ENCODE peak calls at places on chromosome 5, in four cellular contexts. M is CD8-positive, alpha-beta memory T cell; J is choroid plexus epithelial cell; O is heart left ventricle. V is an unnamed sample.

GRCh38 chr5:82358454-82358853 is 80.3 kb upstream of the RPS23 start:
- DNase-seq in M (no peak), O (no peak), J (peak; percentile 81), V (no peak)

GRCh38 chr5:89457411-89458329 is 574.7 kb upstream of the MEF2C start:
- DNase-seq in J (peak; percentile 13), M (no peak), O (peak; percentile 78), V (no peak)

GRCh38 chr5:82312373-82312856 is 34.3 kb upstream of the RPS23 start:
- DNase-seq in O (peak; percentile 67), J (peak; percentile 93), M (no peak), V (peak; percentile 68)

GRCh38 chr5:177988989-177989625 is 6.9 kb downstream of the PROP1 start:
- DNase-seq in J (no peak), O (no peak), M (no peak), V (no peak)

GRCh38 chr5:142807378-142807911 is 37.3 kb downstream of the ARHGAP26 start:
- DNase-seq in M (no peak), J (no peak), O (peak; percentile 59), V (no peak)

GRCh38 chr5:141743652-141744333 is 61.8 kb upstream of the ARAP3 start:
- DNase-seq in J (no peak), O (no peak), M (no peak), V (no peak)

GRCh38 chr5:10461904-10462542 is 20.3 kb downstream of the ROPN1L start:
- DNase-seq in M (no peak), O (no peak), J (no peak), V (no peak)

GRCh38 chr5:143002459-143003327 is 232.5 kb downstream of the ARHGAP26 start:
- DNase-seq in O (no peak), J (peak; percentile 94), M (peak; percentile 48), V (peak; percentile 87)

GRCh38 chr5:64417390-64417789 is 88.4 kb upstream of the RGS7BP start:
- DNase-seq in M (no peak), O (no peak), J (no peak), V (no peak)

GRCh38 chr5:139897982-139898381 is 102.4 kb downstream of the PSD2 start:
- DNase-seq in O (no peak), M (no peak), J (no peak), V (no peak)

GRCh38 chr5:82019342-82020138 is 47.7 kb downstream of the ATG10 start:
- DNase-seq in J (no peak), M (no peak), O (no peak), V (no peak)

GRCh38 chr5:141084487-141084989 is 9.9 kb upstream of the PCDHB2 start:
- DNase-seq in M (no peak), J (peak; percentile 13), O (peak; percentile 46), V (peak; percentile 58)

GRCh38 chr5:174687503-174687902 is 36.9 kb upstream of the MSX2 start:
- DNase-seq in O (no peak), M (no peak), J (no peak), V (no peak)

GRCh38 chr5:153813871-153814270 is 224.8 kb downstream of the FAM114A2 start:
- DNase-seq in J (no peak), O (no peak), M (no peak), V (no peak)

GRCh38 chr5:87434461-87434860 is 21.7 kb upstream of the CCNH start:
- DNase-seq in O (no peak), M (no peak), J (no peak), V (no peak)

GRCh38 chr5:52620315-52620714 is 167.4 kb upstream of the ITGA1 start:
- DNase-seq in J (no peak), O (no peak), M (no peak), V (peak; percentile 15)

GRCh38 chr5:2471152-2471879 is 280.2 kb downstream of the IRX2 start:
- DNase-seq in O (no peak), J (no peak), M (no peak), V (no peak)

GRCh38 chr5:137220523-137220927 is 278.6 kb downstream of the SPOCK1 start:
- DNase-seq in M (no peak), O (no peak), J (peak; percentile 58), V (peak; percentile 18)

GRCh38 chr5:172361566-172362238 is 78.1 kb upstream of the UBTD2 start:
- DNase-seq in M (no peak), J (peak; percentile 95), O (no peak), V (no peak)

GRCh38 chr5:123813937-123814624 is 302.1 kb downstream of the CSNK1G3 start:
- DNase-seq in J (peak; percentile 54), O (no peak), M (no peak), V (no peak)

GRCh38 chr5:111697215-111697614 is 59.8 kb downstream of the NREP start:
- DNase-seq in M (no peak), O (no peak), J (no peak), V (peak; percentile 41)

GRCh38 chr5:73963021-73963420 is 337.0 kb downstream of the ARHGEF28 start:
- DNase-seq in M (no peak), O (no peak), J (peak; percentile 83), V (no peak)

GRCh38 chr5:11166906-11167305 is 405.9 kb upstream of the DAP start:
- DNase-seq in J (no peak), O (no peak), M (no peak), V (no peak)

GRCh38 chr5:6457592-6457991 is 8.9 kb downstream of the UBE2QL1 start:
- DNase-seq in O (no peak), J (no peak), M (no peak), V (no peak)

GRCh38 chr5:151408633-151409243 is 38.7 kb upstream of the SLC36A1 start:
- DNase-seq in O (no peak), M (no peak), J (no peak), V (no peak)

GRCh38 chr5:56663523-56663922 is 151.8 kb upstream of the MAP3K1 start:
- DNase-seq in M (no peak), J (no peak), O (no peak), V (no peak)

GRCh38 chr5:147509041-147509709 is 693 bp downstream of the DPYSL3 start:
- DNase-seq in J (peak; percentile 18), M (no peak), O (peak; percentile 32), V (no peak)

GRCh38 chr5:124764992-124765611 is 18.7 kb upstream of the ZNF608 start:
- DNase-seq in O (no peak), J (no peak), M (no peak), V (no peak)

GRCh38 chr5:25414746-25415145 is 770.0 kb upstream of the CDH10 start:
- DNase-seq in M (no peak), J (no peak), O (no peak), V (no peak)

GRCh38 chr5:6461793-6462650 is 13.4 kb downstream of the UBE2QL1 start:
- DNase-seq in O (no peak), M (no peak), J (no peak), V (no peak)

GRCh38 chr5:11531805-11532204 is 372.4 kb downstream of the CTNND2 start:
- DNase-seq in J (no peak), M (no peak), O (peak; percentile 39), V (no peak)

DNA sequence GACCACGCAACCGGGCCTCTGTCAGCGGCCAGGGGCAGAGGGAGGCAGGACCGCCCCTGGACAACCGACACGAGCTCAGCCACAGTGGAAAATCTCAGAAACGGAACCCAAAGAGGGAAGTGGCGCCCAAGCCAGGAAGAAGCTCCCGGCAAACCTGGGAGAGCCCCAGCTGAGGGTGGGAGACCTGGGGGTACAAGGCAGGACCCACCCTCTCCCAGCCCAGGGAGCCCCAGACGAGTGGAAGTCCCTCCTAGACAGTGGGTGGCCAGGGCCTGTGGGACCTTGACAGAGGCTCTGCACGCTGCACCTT is 3.0 kb downstream of the SLC12A7 start:
- DNase-seq in J (no peak), O (no peak), M (no peak), V (no peak)
- H3K4me3 ChIP-seq in J (no peak overlapping the region), O (peak overlapping the region; percentile 9), M (no peak overlapping the region), V (no peak overlapping the region)

GRCh38 chr5:36950586-36951457 is 74.3 kb downstream of the NIPBL start:
- DNase-seq in M (no peak), J (peak; percentile 66), O (no peak), V (no peak)
- H3K4me3 ChIP-seq in M (no peak overlapping the region), J (no peak overlapping the region), O (no peak overlapping the region), V (no peak overlapping the region)

GRCh38 chr5:24110019-24110615 is 534.7 kb downstream of the CDH10 start:
- DNase-seq in O (no peak), M (no peak), J (peak; percentile 26), V (peak; percentile 6)
- H3K4me3 ChIP-seq in O (no peak overlapping the region), M (no peak overlapping the region), J (no peak overlapping the region), V (no peak overlapping the region)

GRCh38 chr5:106874974-106875373 is 795.8 kb downstream of the EFNA5 start:
- DNase-seq in O (no peak), M (no peak), J (no peak), V (no peak)
- H3K4me3 ChIP-seq in O (no peak overlapping the region), M (no peak overlapping the region), J (no peak overlapping the region), V (no peak overlapping the region)